ENCODE peak calls at places on chromosomes 4 and X, in four cellular contexts. K, P, L and J are unnamed samples.
A peak's percentile ranks its signal among the peaks of the same experiment; 100 is the strongest.

GRCh38 chr4:142473218-142473959 is 372.7 kb downstream of the INPP4B start:
- DNase-seq in K (no peak), P (no peak), L (no peak), J (no peak)

GRCh38 chr4:113967687-113968086 is 11.8 kb downstream of the ARSJ start:
- DNase-seq in K (no peak), P (no peak), L (no peak), J (no peak)

GRCh38 chrX:5898463-5898862 is 330.2 kb downstream of the NLGN4X start:
- DNase-seq in K (no peak), P (no peak), L (no peak), J (no peak)

GRCh38 chr4:158850800-158851644 is 82.2 kb downstream of the FNIP2 start:
- DNase-seq in K (no peak), P (no peak), L (peak; percentile 46), J (no peak)

GRCh38 chrX:56802921-56803848 is 74.1 kb downstream of the NBDY start:
- DNase-seq in K (peak; percentile 5), P (peak; percentile 76), L (peak; percentile 69), J (peak; percentile 17)

GRCh38 chr4:26076000-26076587 is 162.1 kb downstream of the SMIM20 start:
- DNase-seq in K (no peak), P (no peak), L (peak; percentile 41), J (no peak)

GRCh38 chrX:10111364-10112148 is 45.2 kb upstream of the CLCN4 start:
- DNase-seq in K (peak; percentile 6), P (no peak), L (peak; percentile 32), J (no peak)

GRCh38 chr4:52870225-52870624 is 8.1 kb downstream of the RASL11B start:
- DNase-seq in K (no peak), P (no peak), L (no peak), J (no peak)

GRCh38 chr4:121950680-121951569 is 935 bp downstream of the TRPC3 start:
- DNase-seq in K (no peak), P (peak; percentile 41), L (peak; percentile 21), J (no peak)

GRCh38 chrX:108139303-108139702 is 47.7 kb downstream of the ATG4A start:
- DNase-seq in K (no peak), P (no peak), L (peak; percentile 24), J (no peak)

GRCh38 chr4:138310498-138310897 is 68.3 kb upstream of the SLC7A11 start:
- DNase-seq in K (no peak), P (no peak), L (peak; percentile 3), J (no peak)

GRCh38 chr4:183098080-183098722 is 856 bp upstream of the WWC2 start:
- DNase-seq in K (no peak), P (peak; percentile 73), L (peak; percentile 64), J (no peak)

GRCh38 chrX:75115707-75116413 is 40.2 kb downstream of the ABCB7 start:
- DNase-seq in K (no peak), P (no peak), L (no peak), J (no peak)

GRCh38 chrX:71603618-71604017 is 14.7 kb downstream of the CXCR3 start:
- DNase-seq in K (no peak), P (no peak), L (no peak), J (no peak)

GRCh38 chr4:8410641-8411271 is 29.8 kb downstream of the ACOX3 start:
- DNase-seq in K (no peak), P (peak; percentile 83), L (peak; percentile 60), J (peak; percentile 44)

GRCh38 chr4:93313207-93313606 is 515.3 kb upstream of the ATOH1 start:
- DNase-seq in K (no peak), P (no peak), L (no peak), J (no peak)

GRCh38 chrX:39492495-39493162 is 605.1 kb downstream of the BCOR start:
- DNase-seq in K (no peak), P (no peak), L (no peak), J (no peak)

GRCh38 chr4:6150046-6150735 is 50.2 kb downstream of the JAKMIP1 start:
- DNase-seq in K (no peak), P (no peak), L (no peak), J (no peak)

GRCh38 chr4:3215256-3215655 is 33.7 kb upstream of the MSANTD1 start:
- DNase-seq in K (no peak), P (no peak), L (no peak), J (no peak)

GRCh38 chrX:42746606-42747005 is 31.4 kb downstream of the PPP1R2C start:
- DNase-seq in K (no peak), P (no peak), L (peak; percentile 57), J (no peak)

GRCh38 chr4:23934915-23935314 is 45.1 kb upstream of the PPARGC1A start:
- DNase-seq in K (no peak), P (no peak), L (peak; percentile 94), J (no peak)

GRCh38 chr4:88097301-88097700 is 61.1 kb downstream of the ABCG2 start:
- DNase-seq in K (no peak), P (no peak), L (peak; percentile 22), J (no peak)

GRCh38 chr4:4985844-4986243 is 33.4 kb downstream of the CYTL1 start:
- DNase-seq in K (no peak), P (no peak), L (peak; percentile 35), J (no peak)

GRCh38 chr4:14908635-14909034 is 93.6 kb upstream of the CPEB2 start:
- DNase-seq in K (no peak), P (no peak), L (no peak), J (no peak)

GRCh38 chr4:61501812-61502211 is 301.7 kb downstream of the ADGRL3 start:
- DNase-seq in K (no peak), P (no peak), L (no peak), J (no peak)

GRCh38 chr4:170423137-170423536 is 333.4 kb upstream of the AADAT start:
- DNase-seq in K (no peak), P (no peak), L (peak; percentile 30), J (no peak)

GRCh38 chr4:48341776-48342558 is 638 bp downstream of the SLAIN2 start:
- DNase-seq in K (peak; percentile 1), P (peak; percentile 81), L (peak; percentile 31), J (peak; percentile 56)

GRCh38 chrX:82961129-82961528 is 547.0 kb upstream of the POU3F4 start:
- DNase-seq in K (no peak), P (no peak), L (no peak), J (no peak)

GRCh38 chr4:188127157-188127874 is 11.9 kb upstream of the TRIML1 start:
- DNase-seq in K (no peak), P (no peak), L (peak; percentile 72), J (no peak)

GRCh38 chrX:112695494-112695893 is 15.8 kb upstream of the LHFPL1 start:
- DNase-seq in K (no peak), P (no peak), L (no peak), J (no peak)

GRCh38 chrX:134849390-134849789 is 141.4 kb upstream of the SMIM10 start:
- DNase-seq in K (no peak), P (no peak), L (peak; percentile 11), J (no peak)

GRCh38 chr4:17941731-17942130 is 79.8 kb downstream of the LCORL start:
- DNase-seq in K (no peak), P (no peak), L (no peak), J (no peak)

GRCh38 chrX:94977986-94978385 is 1304.0 kb downstream of the FAM133A start:
- DNase-seq in K (no peak), P (no peak), L (no peak), J (no peak)

GRCh38 chr4:151436093-151436518 is 27.1 kb downstream of the FHIP1A start:
- DNase-seq in K (no peak), P (no peak), L (no peak), J (no peak)

GRCh38 chr4:98659106-98659592 is 738 bp upstream of the TSPAN5 start:
- DNase-seq in K (no peak), P (peak; percentile 21), L (peak; percentile 49), J (no peak)

GRCh38 chr4:11669156-11669555 is 240.5 kb upstream of the HS3ST1 start:
- DNase-seq in K (no peak), P (no peak), L (no peak), J (no peak)

GRCh38 chr4:128502818-128503527 is 215.4 kb upstream of the PGRMC2 start:
- DNase-seq in K (no peak), P (no peak), L (no peak), J (no peak)

GRCh38 chrX:154824638-154825037 is 9.8 kb downstream of the SMIM9 start:
- DNase-seq in K (no peak), P (no peak), L (no peak), J (no peak)